ENCODE peak calls at places on chromosomes 1 and 21, in four cellular contexts. P is upper lobe of right lung, R is tibial artery, W is HCT116. F is an unnamed sample.

GRCh38 chr1:224411766-224412165 is 22.8 kb downstream of the WDR26 start:
- DNase-seq in P (no peak), R (no peak), W (no peak), F (no peak)

GRCh38 chr1:92118826-92119225 is 38.7 kb downstream of the BTBD8 start:
- DNase-seq in R (no peak), P (no peak), W (peak), F (no peak)

GRCh38 chr1:981955-982558 is at the start of gene PERM1:
- DNase-seq in W (no peak), P (no peak), R (peak), F (no peak)

GRCh38 chr1:227998374-227999055 is 8.3 kb upstream of the WNT3A start:
- DNase-seq in P (no peak), R (peak), W (no peak), F (no peak)

GRCh38 chr1:193537266-193538003 is 351.0 kb upstream of the B3GALT2 start:
- DNase-seq in P (no peak), W (no peak), R (no peak), F (no peak)

GRCh38 chr1:26038477-26038876 is 7.4 kb downstream of the SLC30A2 start:
- DNase-seq in R (no peak), P (no peak), W (no peak), F (no peak)

GRCh38 chr1:118923319-118923718 is 64.8 kb downstream of the TBX15 start:
- DNase-seq in R (no peak), W (no peak), P (no peak), F (no peak)

GRCh38 chr1:29831500-29832117 is 595.3 kb downstream of the PTPRU start:
- DNase-seq in R (no peak), P (no peak), W (no peak), F (no peak)

GRCh38 chr1:110990541-110990940 is 26.8 kb upstream of the LRIF1 start:
- DNase-seq in P (no peak), R (no peak), W (no peak), F (no peak)

GRCh38 chr1:217089239-217090014 is 366.2 kb upstream of the ESRRG start:
- DNase-seq in W (no peak), R (no peak), P (no peak), F (no peak)

GRCh38 chr1:87728169-87728568 is 399.5 kb downstream of the LMO4 start:
- DNase-seq in R (no peak), W (no peak), P (no peak), F (no peak)

GRCh38 chr1:153774780-153775431 is at the start of gene SLC27A3:
- DNase-seq in W (peak), P (peak), R (peak), F (peak)

GRCh38 chr21:43361493-43362296 is 65.2 kb downstream of the SIK1 start:
- DNase-seq in R (peak), P (no peak), W (no peak), F (no peak)

GRCh38 chr1:24954631-24955030 is 24.6 kb upstream of the RUNX3 start:
- DNase-seq in W (no peak), R (no peak), P (no peak), F (no peak)

GRCh38 chr1:1293618-1294249 is 13.5 kb downstream of the SCNN1D start:
- DNase-seq in P (no peak), W (no peak), R (no peak), F (peak)

GRCh38 chr21:33479679-33480480 is at the start of gene TMEM50B:
- DNase-seq in P (peak), R (peak), W (peak), F (peak)

GRCh38 chr1:85344256-85344694 is 67.8 kb upstream of the BCL10 start:
- DNase-seq in P (peak), R (no peak), W (no peak), F (peak)

GRCh38 chr1:10033359-10033845 is 644 bp downstream of the UBE4B start:
- DNase-seq in P (no peak), R (no peak), W (peak), F (peak)

GRCh38 chr1:227756172-227756959 is 21.1 kb downstream of the SNAP47 start:
- DNase-seq in R (no peak), P (no peak), W (no peak), F (no peak)

GRCh38 chr1:212293579-212293978 is 8.4 kb downstream of the PPP2R5A start:
- DNase-seq in P (no peak), R (no peak), W (no peak), F (no peak)

GRCh38 chr1:222124602-222125001 is 382.7 kb upstream of the DUSP10 start:
- DNase-seq in W (no peak), P (no peak), R (no peak), F (peak)

GRCh38 chr1:55210990-55211389 is 4.2 kb downstream of the USP24 start:
- DNase-seq in R (no peak), P (no peak), W (no peak), F (no peak)

GRCh38 chr1:160169553-160170399 is 18.4 kb downstream of the ATP1A4 start:
- DNase-seq in P (no peak), R (no peak), W (no peak), F (peak)

GRCh38 chr1:212609701-212610574 is 1.4 kb downstream of the ATF3 start:
- DNase-seq in P (no peak), W (no peak), R (no peak), F (no peak)

GRCh38 chr1:220874201-220874655 is 5.0 kb upstream of the HLX start:
- DNase-seq in W (peak), R (no peak), P (no peak), F (peak)

GRCh38 chr1:221022331-221022730 is 143.1 kb downstream of the HLX start:
- DNase-seq in R (no peak), W (no peak), P (no peak), F (no peak)

GRCh38 chr1:15386128-15386824 is 23.4 kb upstream of the EFHD2 start:
- DNase-seq in R (no peak), W (no peak), P (no peak), F (no peak)

GRCh38 chr1:113860891-113861290 is 10.6 kb downstream of the PTPN22 start:
- DNase-seq in R (no peak), W (no peak), P (no peak), F (no peak)

GRCh38 chr1:227174136-227174535 is 144.2 kb downstream of the CDC42BPA start:
- DNase-seq in P (no peak), W (no peak), R (no peak), F (no peak)

GRCh38 chr1:219518168-219518905 is 94.6 kb downstream of the ZC3H11B start:
- DNase-seq in R (no peak), P (no peak), W (no peak), F (peak)

GRCh38 chr1:245327842-245328241 is 173.1 kb downstream of the KIF26B start:
- DNase-seq in R (no peak), W (no peak), P (no peak), F (peak)

GRCh38 chr1:230160957-230161771 is 94.1 kb downstream of the GALNT2 start:
- DNase-seq in R (no peak), P (no peak), W (no peak), F (no peak)

GRCh38 chr1:26315874-26316850 is 1.6 kb upstream of the CD52 start:
- DNase-seq in P (no peak), W (no peak), R (no peak), F (no peak)

GRCh38 chr1:102879439-102879993 is 228.8 kb downstream of the COL11A1 start:
- DNase-seq in W (peak), P (no peak), R (no peak), F (peak)

F was measured in mesendoderm.